ENCODE peak calls at places on chromosome 21, in four cellular contexts. One of them, this sample, is unnamed.

GRCh38 chr21:38853421-38853919 is 47.7 kb downstream of the ETS2 start:
- DNase-seq in fibroblast of lung: peak; percentile 99
- DNase-seq in PC-9: peak; percentile 91
- DNase-seq in psoas muscle: peak; percentile 98
- DNase-seq in this sample: no peak

GRCh38 chr21:17903029-17903806 is 84.1 kb upstream of the C21orf91 start:
- DNase-seq in fibroblast of lung: peak; percentile 25
- DNase-seq in PC-9: peak; percentile 49
- DNase-seq in psoas muscle: no peak
- DNase-seq in this sample: no peak

GRCh38 chr21:25887166-25887565 is 152.4 kb downstream of the GABPA start:
- DNase-seq in fibroblast of lung: no peak
- DNase-seq in PC-9: no peak
- DNase-seq in psoas muscle: no peak
- DNase-seq in this sample: no peak

GRCh38 chr21:16323586-16323985 is 593.8 kb downstream of the USP25 start:
- DNase-seq in fibroblast of lung: peak; percentile 52
- DNase-seq in PC-9: no peak
- DNase-seq in psoas muscle: no peak
- DNase-seq in this sample: no peak

GRCh38 chr21:33588485-33589335 is at the start of gene DONSON:
- DNase-seq in fibroblast of lung: peak; percentile 72
- DNase-seq in PC-9: peak; percentile 53
- DNase-seq in psoas muscle: peak; percentile 96
- DNase-seq in this sample: peak; percentile 97

GRCh38 chr21:34950980-34951379 is 98.1 kb downstream of the RUNX1 start:
- DNase-seq in fibroblast of lung: peak; percentile 59
- DNase-seq in PC-9: no peak
- DNase-seq in psoas muscle: no peak
- DNase-seq in this sample: no peak

GRCh38 chr21:28069446-28069845 is 923.2 kb downstream of the LTN1 start:
- DNase-seq in fibroblast of lung: peak; percentile 78
- DNase-seq in PC-9: no peak
- DNase-seq in psoas muscle: no peak
- DNase-seq in this sample: no peak

GRCh38 chr21:34877485-34878128 is 171.5 kb downstream of the RUNX1 start:
- DNase-seq in fibroblast of lung: no peak
- DNase-seq in PC-9: peak; percentile 76
- DNase-seq in psoas muscle: no peak
- DNase-seq in this sample: no peak

GRCh38 chr21:39315603-39316002 is 2.2 kb upstream of the BRWD1 start:
- DNase-seq in fibroblast of lung: no peak
- DNase-seq in PC-9: no peak
- DNase-seq in psoas muscle: no peak
- DNase-seq in this sample: no peak

GRCh38 chr21:34770581-34770980 is 101.8 kb downstream of the CLIC6 start:
- DNase-seq in fibroblast of lung: peak; percentile 62
- DNase-seq in PC-9: no peak
- DNase-seq in psoas muscle: no peak
- DNase-seq in this sample: no peak

GRCh38 chr21:34865922-34866271 is 183.2 kb downstream of the RUNX1 start:
- DNase-seq in fibroblast of lung: no peak
- DNase-seq in PC-9: peak; percentile 89
- DNase-seq in psoas muscle: no peak
- DNase-seq in this sample: no peak

GRCh38 chr21:21712761-21713558 is 714.8 kb downstream of the NCAM2 start:
- DNase-seq in fibroblast of lung: peak; percentile 80
- DNase-seq in PC-9: no peak
- DNase-seq in psoas muscle: no peak
- DNase-seq in this sample: no peak

GRCh38 chr21:44199448-44199847 is 41.3 kb downstream of the ICOSLG start:
- DNase-seq in fibroblast of lung: no peak
- DNase-seq in PC-9: no peak
- DNase-seq in psoas muscle: no peak
- DNase-seq in this sample: no peak

GRCh38 chr21:25891596-25891995 is 156.8 kb downstream of the GABPA start:
- DNase-seq in fibroblast of lung: no peak
- DNase-seq in PC-9: no peak
- DNase-seq in psoas muscle: no peak
- DNase-seq in this sample: no peak

GRCh38 chr21:46600978-46601377 is 3.9 kb downstream of the S100B start:
- DNase-seq in fibroblast of lung: no peak
- DNase-seq in PC-9: no peak
- DNase-seq in psoas muscle: no peak
- DNase-seq in this sample: no peak

GRCh38 chr21:44024895-44025353 is 12.8 kb downstream of the TRAPPC10 start:
- DNase-seq in fibroblast of lung: peak; percentile 79
- DNase-seq in PC-9: no peak
- DNase-seq in psoas muscle: peak; percentile 73
- DNase-seq in this sample: peak; percentile 15

GRCh38 chr21:43659136-43660000 is at the start of the genes HSF2BP and RRP1B:
- DNase-seq in fibroblast of lung: peak; percentile 85
- DNase-seq in PC-9: peak; percentile 55
- DNase-seq in psoas muscle: peak; percentile 92
- DNase-seq in this sample: peak; percentile 86

GRCh38 chr21:23111070-23111605 is 2112.9 kb downstream of the NCAM2 start:
- DNase-seq in fibroblast of lung: no peak
- DNase-seq in PC-9: no peak
- DNase-seq in psoas muscle: no peak
- DNase-seq in this sample: no peak

GRCh38 chr21:29164330-29164942 is 34.0 kb downstream of the MAP3K7CL start:
- DNase-seq in fibroblast of lung: peak; percentile 81
- DNase-seq in PC-9: peak; percentile 60
- DNase-seq in psoas muscle: no peak
- DNase-seq in this sample: no peak

GRCh38 chr21:21997390-21998333 is 999.5 kb downstream of the NCAM2 start:
- DNase-seq in fibroblast of lung: no peak
- DNase-seq in PC-9: no peak
- DNase-seq in psoas muscle: no peak
- DNase-seq in this sample: no peak

GRCh38 chr21:28541371-28542112 is 451.1 kb downstream of the LTN1 start:
- DNase-seq in fibroblast of lung: peak; percentile 5
- DNase-seq in PC-9: no peak
- DNase-seq in psoas muscle: no peak
- DNase-seq in this sample: no peak

GRCh38 chr21:29350246-29350779 is 51.6 kb downstream of the BACH1 start:
- DNase-seq in fibroblast of lung: peak; percentile 86
- DNase-seq in PC-9: no peak
- DNase-seq in psoas muscle: no peak
- DNase-seq in this sample: no peak

GRCh38 chr21:34592120-34592561 is 22.8 kb downstream of the RCAN1 start:
- DNase-seq in fibroblast of lung: peak; percentile 50
- DNase-seq in PC-9: no peak
- DNase-seq in psoas muscle: no peak
- DNase-seq in this sample: no peak

GRCh38 chr21:35239811-35240219 is 190.7 kb upstream of the RUNX1 start:
- DNase-seq in fibroblast of lung: no peak
- DNase-seq in PC-9: no peak
- DNase-seq in psoas muscle: peak; percentile 57
- DNase-seq in this sample: no peak

GRCh38 chr21:28781602-28782274 is 210.9 kb downstream of the LTN1 start:
- DNase-seq in fibroblast of lung: no peak
- DNase-seq in PC-9: no peak
- DNase-seq in psoas muscle: no peak
- DNase-seq in this sample: peak; percentile 9

GRCh38 chr21:46361937-46362336 is 38.0 kb downstream of the PCNT start:
- DNase-seq in fibroblast of lung: no peak
- DNase-seq in PC-9: no peak
- DNase-seq in psoas muscle: peak; percentile 49
- DNase-seq in this sample: no peak

GRCh38 chr21:26177187-26177586 is 6.6 kb upstream of the APP start:
- DNase-seq in fibroblast of lung: peak; percentile 62
- DNase-seq in PC-9: no peak
- DNase-seq in psoas muscle: no peak
- DNase-seq in this sample: no peak

GRCh38 chr21:18023099-18023498 is 203.9 kb upstream of the C21orf91 start:
- DNase-seq in fibroblast of lung: no peak
- DNase-seq in PC-9: no peak
- DNase-seq in psoas muscle: no peak
- DNase-seq in this sample: no peak

GRCh38 chr21:40143822-40144525 is 276.7 kb downstream of the PCP4 start:
- DNase-seq in fibroblast of lung: peak; percentile 26
- DNase-seq in PC-9: no peak
- DNase-seq in psoas muscle: no peak
- DNase-seq in this sample: peak; percentile 61

GRCh38 chr21:38761531-38761930 is 44.2 kb upstream of the ETS2 start:
- DNase-seq in fibroblast of lung: no peak
- DNase-seq in PC-9: no peak
- DNase-seq in psoas muscle: no peak
- DNase-seq in this sample: no peak

GRCh38 chr21:15062566-15062965 is 2.2 kb downstream of the NRIP1 start:
- DNase-seq in fibroblast of lung: peak; percentile 15
- DNase-seq in PC-9: no peak
- DNase-seq in psoas muscle: no peak
- DNase-seq in this sample: no peak
- TF ChIP-seq CTCF in fibroblast of lung: no peak
- TF ChIP-seq CTCF in PC-9: peak; percentile 46
- TF ChIP-seq CTCF in psoas muscle: no peak
- TF ChIP-seq CTCF in this sample: no peak

GRCh38 chr21:31135536-31136184 is 97.4 kb upstream of the KRTAP19-8 start:
- DNase-seq in fibroblast of lung: peak; percentile 27
- DNase-seq in PC-9: no peak
- DNase-seq in psoas muscle: no peak
- DNase-seq in this sample: no peak

GRCh38 chr21:31140025-31140424 is 101.7 kb upstream of the KRTAP19-8 start:
- DNase-seq in fibroblast of lung: no peak
- DNase-seq in PC-9: no peak
- DNase-seq in psoas muscle: no peak
- DNase-seq in this sample: no peak

GRCh38 chr21:31137951-31138350 is 99.7 kb upstream of the KRTAP19-8 start:
- DNase-seq in fibroblast of lung: no peak
- DNase-seq in PC-9: no peak
- DNase-seq in psoas muscle: no peak
- DNase-seq in this sample: no peak

GRCh38 chr21:31133243-31133830 is 95.1 kb upstream of the KRTAP19-8 start:
- DNase-seq in fibroblast of lung: no peak
- DNase-seq in PC-9: no peak
- DNase-seq in psoas muscle: no peak
- DNase-seq in this sample: no peak

DNA sequence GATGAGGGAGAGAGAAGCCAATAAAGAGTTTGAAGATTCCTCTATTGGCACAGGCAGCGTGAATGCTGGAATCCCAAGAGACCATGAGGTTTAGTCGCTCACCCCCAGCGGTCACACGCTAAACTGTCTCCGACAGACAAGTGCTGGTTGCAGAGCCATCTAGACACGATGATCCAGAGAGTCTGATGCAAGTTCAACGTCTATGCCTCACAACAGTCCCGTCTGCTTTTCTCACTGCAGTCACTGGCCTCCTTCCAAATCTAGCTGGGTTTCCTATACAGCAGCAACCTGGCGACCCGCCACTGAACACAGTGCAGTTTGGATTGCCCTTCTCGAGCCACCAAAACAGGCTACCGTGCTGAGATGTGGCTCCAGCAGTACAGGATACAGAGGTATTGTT is 98.6 kb upstream of the KRTAP19-8 start:
- DNase-seq in fibroblast of lung: peak; percentile 67
- DNase-seq in PC-9: no peak
- DNase-seq in psoas muscle: no peak
- DNase-seq in this sample: no peak
- TF ChIP-seq CTCF in fibroblast of lung: peak; percentile 33
- TF ChIP-seq CTCF in PC-9: no peak
- TF ChIP-seq CTCF in psoas muscle: no peak
- TF ChIP-seq CTCF in this sample: no peak

DNA sequence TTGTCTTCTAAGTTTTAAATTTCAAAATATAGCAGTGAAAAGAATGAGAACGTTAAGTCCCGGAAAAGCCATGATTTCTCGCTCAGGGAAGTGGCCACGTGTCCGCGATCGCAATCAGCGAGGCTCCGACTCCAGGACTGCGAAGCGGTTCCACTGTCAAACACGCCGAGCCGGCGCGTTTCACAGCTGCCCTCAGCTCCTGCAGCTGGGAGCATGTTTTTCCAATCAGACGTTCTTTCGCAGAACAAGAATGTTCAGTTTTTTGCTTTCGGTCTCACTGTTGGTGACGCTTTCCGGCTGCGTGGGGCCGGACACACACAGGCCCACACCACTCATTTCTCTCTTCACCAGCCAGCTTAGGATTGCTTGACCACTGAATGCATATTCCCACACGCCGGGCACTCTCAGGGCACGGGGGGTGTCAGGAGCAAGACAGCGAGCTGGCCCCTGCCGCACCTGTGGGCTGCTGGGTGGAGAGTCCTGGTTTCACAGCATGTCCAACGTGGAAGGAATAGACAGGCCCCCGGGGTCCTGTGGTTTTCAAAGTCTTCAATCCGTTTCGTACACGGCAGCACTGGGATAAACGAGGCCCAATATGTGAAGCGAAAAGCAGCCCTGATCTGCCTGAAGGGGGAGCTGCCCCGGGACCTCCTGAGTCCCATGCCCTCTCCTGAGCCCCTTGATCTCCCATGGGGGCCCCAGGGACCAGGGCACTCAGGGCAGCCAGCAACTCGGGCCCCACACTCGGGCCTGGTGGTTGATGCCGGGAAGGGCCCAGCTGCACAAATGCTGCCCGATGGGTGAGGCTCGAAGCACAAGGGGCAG is 47.3 kb upstream of the COL18A1 start:
- DNase-seq in fibroblast of lung: no peak
- DNase-seq in PC-9: no peak
- DNase-seq in psoas muscle: peak; percentile 75
- DNase-seq in this sample: no peak
- TF ChIP-seq CTCF in fibroblast of lung: peak; percentile 3
- TF ChIP-seq CTCF in PC-9: no peak
- TF ChIP-seq CTCF in psoas muscle: no peak
- TF ChIP-seq CTCF in this sample: no peak

DNA sequence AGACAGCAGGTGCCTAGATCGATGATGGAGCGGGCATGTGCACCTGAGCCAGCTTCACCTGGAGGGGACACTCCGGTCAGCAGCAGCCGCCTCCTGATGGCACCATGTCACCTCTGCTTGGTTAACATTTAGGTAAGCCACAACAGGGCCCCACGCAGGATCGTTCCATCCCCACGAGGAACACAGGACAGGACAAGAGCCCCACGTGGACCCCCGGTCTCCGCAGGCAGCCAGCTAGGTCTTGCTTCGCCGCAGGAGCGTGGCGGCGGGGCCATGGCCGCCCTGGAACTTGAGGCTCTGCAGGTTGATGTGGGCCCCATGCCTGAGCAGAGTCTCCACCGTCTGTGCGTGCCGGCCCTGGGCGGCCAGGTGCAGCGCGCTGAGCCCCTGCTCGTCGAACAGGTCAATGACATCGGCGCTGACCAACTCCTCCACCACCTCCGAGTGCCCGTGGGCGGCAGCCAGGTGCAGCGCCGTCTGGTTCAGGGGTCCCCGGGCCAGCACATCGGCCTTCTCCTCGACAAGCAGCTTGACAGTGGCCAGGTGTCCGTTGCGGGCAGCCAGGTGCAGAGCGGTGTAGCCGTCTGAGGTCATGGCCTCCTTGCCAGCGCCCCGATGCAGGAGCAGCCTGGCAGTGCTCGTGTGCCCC is 26.1 kb downstream of the RIPK4 start:
- DNase-seq in fibroblast of lung: no peak
- DNase-seq in PC-9: no peak
- DNase-seq in psoas muscle: peak; percentile 32
- DNase-seq in this sample: no peak
- TF ChIP-seq CTCF in fibroblast of lung: no peak
- TF ChIP-seq CTCF in PC-9: no peak
- TF ChIP-seq CTCF in psoas muscle: no peak
- TF ChIP-seq CTCF in this sample: no peak